ENCODE peak calls at places on chromosomes 1 and 21, in five cellular contexts. One of them, this sample, is unnamed.

GRCh38 chr1:224497714-224498573 is 63.3 kb upstream of the WDR26 start:
- DNase-seq in GM12878: peak
- DNase-seq in H1: no peak
- DNase-seq in GM12891: peak
- DNase-seq in K562: no peak
- DNase-seq in this sample: peak

GRCh38 chr1:14733053-14733778 is 134.7 kb downstream of the KAZN start:
- DNase-seq in GM12878: peak
- DNase-seq in K562: no peak
- DNase-seq in H1: peak
- DNase-seq in GM12891: no peak
- DNase-seq in this sample: no peak

GRCh38 chr1:30452170-30452569 is 271.2 kb downstream of the MATN1 start:
- DNase-seq in GM12891: no peak
- DNase-seq in GM12878: no peak
- DNase-seq in H1: no peak
- DNase-seq in K562: no peak
- DNase-seq in this sample: no peak

GRCh38 chr1:32063261-32063681 is 9.5 kb upstream of the TMEM39B start:
- DNase-seq in GM12878: no peak
- DNase-seq in K562: peak
- DNase-seq in GM12891: no peak
- DNase-seq in H1: no peak
- DNase-seq in this sample: no peak

GRCh38 chr1:48030696-48031365 is 33.6 kb upstream of the TRABD2B start:
- DNase-seq in K562: no peak
- DNase-seq in GM12878: no peak
- DNase-seq in H1: no peak
- DNase-seq in GM12891: no peak
- DNase-seq in this sample: no peak

GRCh38 chr1:154760469-154760933 is 109.6 kb downstream of the KCNN3 start:
- DNase-seq in K562: peak
- DNase-seq in GM12891: peak
- DNase-seq in H1: peak
- DNase-seq in GM12878: no peak
- DNase-seq in this sample: peak

GRCh38 chr1:161486806-161487482 is 18.3 kb upstream of the FCGR2A start:
- DNase-seq in H1: no peak
- DNase-seq in GM12878: peak
- DNase-seq in K562: peak
- DNase-seq in GM12891: peak
- DNase-seq in this sample: no peak

GRCh38 chr1:238177960-238178359 is 287.2 kb upstream of the ZP4 start:
- DNase-seq in GM12878: no peak
- DNase-seq in H1: no peak
- DNase-seq in GM12891: no peak
- DNase-seq in K562: no peak
- DNase-seq in this sample: no peak

GRCh38 chr1:157390646-157391045 is 161.7 kb downstream of the FCRL5 start:
- DNase-seq in GM12891: no peak
- DNase-seq in K562: no peak
- DNase-seq in H1: no peak
- DNase-seq in GM12878: no peak
- DNase-seq in this sample: no peak

GRCh38 chr1:85444381-85444780 is 20.6 kb downstream of the DDAH1 start:
- DNase-seq in GM12891: no peak
- DNase-seq in GM12878: no peak
- DNase-seq in H1: no peak
- DNase-seq in K562: no peak
- DNase-seq in this sample: no peak

GRCh38 chr1:172653015-172653709 is 5.7 kb upstream of the FASLG start:
- DNase-seq in K562: no peak
- DNase-seq in H1: no peak
- DNase-seq in GM12878: no peak
- DNase-seq in GM12891: no peak
- DNase-seq in this sample: no peak

GRCh38 chr1:232435746-232436145 is 194.2 kb downstream of the SIPA1L2 start:
- DNase-seq in K562: no peak
- DNase-seq in H1: no peak
- DNase-seq in GM12891: no peak
- DNase-seq in GM12878: no peak
- DNase-seq in this sample: no peak

GRCh38 chr1:17438176-17438976 is 1.1 kb downstream of the RCC2 start:
- DNase-seq in H1: peak
- DNase-seq in GM12878: no peak
- DNase-seq in GM12891: no peak
- DNase-seq in K562: peak
- DNase-seq in this sample: peak

GRCh38 chr1:226973371-226973897 is 33.3 kb downstream of the COQ8A start:
- DNase-seq in H1: no peak
- DNase-seq in K562: no peak
- DNase-seq in GM12878: no peak
- DNase-seq in GM12891: no peak
- DNase-seq in this sample: no peak

GRCh38 chr21:27425172-27425571 is 458.3 kb upstream of the ADAMTS5 start:
- DNase-seq in H1: no peak
- DNase-seq in K562: no peak
- DNase-seq in GM12891: no peak
- DNase-seq in GM12878: no peak
- DNase-seq in this sample: no peak

GRCh38 chr1:13761883-13762282 is 61.9 kb downstream of the PRDM2 start:
- DNase-seq in K562: no peak
- DNase-seq in GM12878: no peak
- DNase-seq in GM12891: no peak
- DNase-seq in H1: no peak
- DNase-seq in this sample: no peak

GRCh38 chr1:199272107-199272506 is 633.3 kb downstream of the PTPRC start:
- DNase-seq in GM12878: no peak
- DNase-seq in H1: no peak
- DNase-seq in GM12891: no peak
- DNase-seq in K562: no peak
- DNase-seq in this sample: no peak

GRCh38 chr1:7632681-7633080 is 138.4 kb upstream of the VAMP3 start:
- DNase-seq in H1: no peak
- DNase-seq in K562: no peak
- DNase-seq in GM12878: no peak
- DNase-seq in GM12891: no peak
- DNase-seq in this sample: no peak

GRCh38 chr1:98157524-98158293 is 236.9 kb upstream of the DPYD start:
- DNase-seq in H1: no peak
- DNase-seq in K562: no peak
- DNase-seq in GM12891: no peak
- DNase-seq in GM12878: no peak
- DNase-seq in this sample: no peak

GRCh38 chr21:39321424-39321823 is 8.0 kb upstream of the BRWD1 start:
- DNase-seq in H1: no peak
- DNase-seq in GM12891: no peak
- DNase-seq in GM12878: no peak
- DNase-seq in K562: no peak
- DNase-seq in this sample: no peak

GRCh38 chr1:21434394-21434793 is 5.5 kb upstream of the NBPF3 start:
- DNase-seq in GM12891: no peak
- DNase-seq in K562: no peak
- DNase-seq in GM12878: no peak
- DNase-seq in H1: no peak
- DNase-seq in this sample: no peak

GRCh38 chr1:34113362-34113761 is 51.7 kb downstream of the CSMD2 start:
- DNase-seq in GM12878: no peak
- DNase-seq in K562: no peak
- DNase-seq in GM12891: no peak
- DNase-seq in H1: peak
- DNase-seq in this sample: no peak

GRCh38 chr1:109466440-109467300 is at the start of gene SYPL2:
- DNase-seq in GM12891: no peak
- DNase-seq in H1: peak
- DNase-seq in GM12878: no peak
- DNase-seq in K562: peak
- DNase-seq in this sample: no peak

GRCh38 chr1:230825061-230825803 is 43.1 kb downstream of the C1orf198 start:
- DNase-seq in GM12891: no peak
- DNase-seq in H1: peak
- DNase-seq in K562: no peak
- DNase-seq in GM12878: no peak
- DNase-seq in this sample: no peak

GRCh38 chr1:234545512-234546386 is 64.2 kb downstream of the IRF2BP2 start:
- DNase-seq in H1: no peak
- DNase-seq in GM12891: no peak
- DNase-seq in GM12878: no peak
- DNase-seq in K562: no peak
- DNase-seq in this sample: no peak

GRCh38 chr1:65490231-65491009 is 70.0 kb downstream of the LEPR start:
- DNase-seq in GM12891: no peak
- DNase-seq in K562: no peak
- DNase-seq in GM12878: no peak
- DNase-seq in H1: no peak
- DNase-seq in this sample: no peak

GRCh38 chr1:3545363-3546047 is 65.8 kb downstream of the MEGF6 start:
- DNase-seq in GM12891: no peak
- DNase-seq in GM12878: no peak
- DNase-seq in H1: no peak
- DNase-seq in K562: no peak
- DNase-seq in this sample: no peak

GRCh38 chr1:30684881-30685795 is 38.2 kb downstream of the MATN1 start:
- DNase-seq in H1: peak
- DNase-seq in GM12891: no peak
- DNase-seq in GM12878: no peak
- DNase-seq in K562: peak
- DNase-seq in this sample: no peak

GRCh38 chr1:194512957-194513356 is 1326.5 kb upstream of the B3GALT2 start:
- DNase-seq in GM12891: no peak
- DNase-seq in H1: no peak
- DNase-seq in GM12878: no peak
- DNase-seq in K562: no peak
- DNase-seq in this sample: no peak

GRCh38 chr1:151458936-151459330 is 361 bp downstream of the POGZ start:
- DNase-seq in K562: peak
- DNase-seq in GM12878: no peak
- DNase-seq in H1: peak
- DNase-seq in GM12891: peak
- DNase-seq in this sample: no peak

GRCh38 chr1:116909511-116910378 is at the start of gene PTGFRN:
- DNase-seq in GM12891: peak
- DNase-seq in H1: peak
- DNase-seq in GM12878: no peak
- DNase-seq in K562: peak
- DNase-seq in this sample: peak
- TF ChIP-seq POLR2A in GM12891: no peak
- TF ChIP-seq POLR2A in H1: no peak
- TF ChIP-seq POLR2A in GM12878: no peak
- TF ChIP-seq POLR2A in K562: peak
- TF ChIP-seq POLR2A in this sample: no peak

GRCh38 chr1:196102826-196103225 is 505.4 kb downstream of the KCNT2 start:
- DNase-seq in K562: no peak
- DNase-seq in GM12878: no peak
- DNase-seq in H1: no peak
- DNase-seq in GM12891: no peak
- DNase-seq in this sample: no peak

GRCh38 chr1:196105901-196106300 is 502.3 kb downstream of the KCNT2 start:
- DNase-seq in H1: no peak
- DNase-seq in GM12878: no peak
- DNase-seq in GM12891: no peak
- DNase-seq in K562: no peak
- DNase-seq in this sample: no peak
- TF ChIP-seq TAF1 in H1: no peak
- TF ChIP-seq TAF1 in GM12878: no peak
- TF ChIP-seq TAF1 in GM12891: no peak
- TF ChIP-seq TAF1 in K562: no peak
- TF ChIP-seq TAF1 in this sample: no peak

GRCh38 chr21:30340714-30341573 is 3.5 kb upstream of the KRTAP27-1 start:
- DNase-seq in GM12878: no peak
- DNase-seq in GM12891: peak
- DNase-seq in K562: peak
- DNase-seq in H1: peak
- DNase-seq in this sample: no peak

GRCh38 chr21:30336596-30336995 is 898 bp downstream of the KRTAP27-1 start:
- DNase-seq in GM12891: no peak
- DNase-seq in K562: no peak
- DNase-seq in GM12878: no peak
- DNase-seq in H1: no peak
- DNase-seq in this sample: no peak

DNA sequence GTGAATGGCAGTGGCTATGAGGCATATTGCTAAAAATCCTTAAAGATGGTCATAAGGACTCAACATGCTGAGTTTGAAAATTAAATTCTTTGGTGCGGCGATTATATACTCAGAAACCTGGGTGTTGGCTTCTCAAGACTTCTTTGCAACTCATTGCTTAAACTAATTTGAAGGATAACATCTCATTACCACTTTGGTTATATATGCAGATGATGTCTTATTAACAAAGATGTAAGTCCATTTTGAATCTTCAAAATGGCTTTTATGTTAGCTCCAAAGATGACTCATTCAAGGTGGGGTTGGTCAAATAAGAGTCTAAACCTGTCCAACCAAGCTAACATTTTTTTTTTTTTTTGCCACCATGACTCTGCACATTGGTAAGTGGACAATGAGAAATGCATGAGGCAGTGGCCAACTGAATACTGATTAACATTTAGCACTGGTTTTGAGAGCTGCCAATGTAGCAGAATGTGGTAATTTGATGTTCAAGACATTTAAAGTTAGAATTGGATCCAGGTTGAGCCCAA is at the start of gene KRTAP27-1:
- DNase-seq in GM12891: no peak
- DNase-seq in K562: no peak
- DNase-seq in GM12878: no peak
- DNase-seq in H1: no peak
- DNase-seq in this sample: no peak
- TF ChIP-seq POLR2A in GM12891: no peak
- TF ChIP-seq POLR2A in K562: no peak
- TF ChIP-seq POLR2A in GM12878: no peak
- TF ChIP-seq POLR2A in H1: no peak
- TF ChIP-seq POLR2A in this sample: no peak

DNA sequence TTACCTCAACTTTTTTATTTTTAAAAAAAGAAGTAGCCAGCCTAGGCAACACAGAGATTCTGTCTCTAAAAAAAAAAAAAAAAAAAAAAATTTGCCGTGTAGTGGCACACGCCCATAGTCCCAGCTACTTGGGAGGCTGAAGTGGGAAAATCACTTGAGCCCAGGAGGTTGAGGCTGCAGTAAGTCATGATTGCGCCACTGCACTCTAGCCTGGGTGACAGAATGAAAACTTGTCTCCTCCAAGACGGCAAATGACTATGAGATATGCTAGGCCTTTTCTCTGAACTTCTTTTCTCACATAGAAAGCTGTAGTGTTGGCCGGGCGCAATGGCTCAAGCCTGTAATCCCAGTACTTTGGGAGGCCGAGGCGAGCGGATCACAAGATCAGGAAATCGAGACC is 24.7 kb upstream of the PTCH2 start:
- DNase-seq in GM12891: no peak
- DNase-seq in H1: no peak
- DNase-seq in GM12878: no peak
- DNase-seq in K562: no peak
- DNase-seq in this sample: no peak
- TF ChIP-seq TAF1 in GM12891: no peak
- TF ChIP-seq TAF1 in H1: no peak
- TF ChIP-seq TAF1 in GM12878: no peak
- TF ChIP-seq TAF1 in K562: no peak
- TF ChIP-seq TAF1 in this sample: no peak

GRCh38 chr1:1329304-1330210 is 1.5 kb upstream of the TAS1R3 start:
- DNase-seq in GM12891: no peak
- DNase-seq in H1: no peak
- DNase-seq in GM12878: no peak
- DNase-seq in K562: no peak
- DNase-seq in this sample: no peak
- TF ChIP-seq POLR2A in GM12891: peak
- TF ChIP-seq POLR2A in H1: no peak
- TF ChIP-seq POLR2A in GM12878: peak
- TF ChIP-seq POLR2A in K562: peak
- TF ChIP-seq POLR2A in this sample: no peak

This sample was measured in GM12892.